ENCODE peak calls at places on chromosomes 12 and 14, in five cellular contexts. T, Y, P, U and I are unnamed samples.

GRCh38 chr12:4243098-4243795 is 30.3 kb upstream of the CCND2 start:
- DNase-seq in P (no peak), T (no peak), U (no peak), Y (no peak), I (no peak)

GRCh38 chr14:93764211-93764659 is 24.1 kb downstream of the PRIMA1 start:
- DNase-seq in T (peak; percentile 42), P (peak; percentile 85), Y (no peak), U (peak; percentile 20), I (no peak)

GRCh38 chr14:31037709-31038221 is 11.6 kb upstream of the STRN3 start:
- DNase-seq in P (no peak), Y (no peak), U (no peak), T (no peak), I (no peak)

GRCh38 chr14:32203928-32204357 is 874 bp upstream of the RNU6-8 start:
- DNase-seq in T (no peak), Y (no peak), P (peak; percentile 43), U (no peak), I (no peak)

GRCh38 chr12:46895726-46896125 is 69.9 kb upstream of the SLC38A4 start:
- DNase-seq in P (no peak), U (no peak), Y (no peak), T (no peak), I (no peak)

GRCh38 chr14:32087173-32087861 is 10.2 kb downstream of the ARHGAP5 start:
- DNase-seq in Y (no peak), P (no peak), T (no peak), U (peak; percentile 43), I (no peak)

GRCh38 chr12:114218136-114218535 is 187.8 kb downstream of the TBX5 start:
- DNase-seq in T (no peak), Y (no peak), P (no peak), U (no peak), I (no peak)

GRCh38 chr12:108586306-108586705 is 11.6 kb downstream of the TMEM119 start:
- DNase-seq in P (peak; percentile 23), Y (no peak), U (no peak), T (no peak), I (no peak)

GRCh38 chr14:95267306-95267705 is 52.4 kb downstream of the CLMN start:
- DNase-seq in Y (no peak), P (no peak), T (no peak), U (no peak), I (no peak)

GRCh38 chr12:101021442-101021841 is 188.6 kb downstream of the SLC5A8 start:
- DNase-seq in Y (no peak), U (no peak), T (no peak), P (no peak), I (no peak)

GRCh38 chr14:86141966-86142365 is 612.0 kb downstream of the FLRT2 start:
- DNase-seq in P (no peak), U (no peak), Y (no peak), T (no peak), I (no peak)

GRCh38 chr14:75274899-75275569 is 3.6 kb upstream of the FOS start:
- DNase-seq in Y (peak; percentile 22), U (peak; percentile 96), P (no peak), T (no peak), I (no peak)

GRCh38 chr12:130971871-130972588 is 18.3 kb downstream of the ADGRD1 start:
- DNase-seq in U (no peak), Y (no peak), T (no peak), P (no peak), I (peak; percentile 43)
- H3K27ac ChIP-seq in U (no peak overlapping the region), Y (no peak overlapping the region), T (peak overlapping the region; percentile 20), P (peak overlapping the region; percentile 18), I (no peak overlapping the region)

DNA sequence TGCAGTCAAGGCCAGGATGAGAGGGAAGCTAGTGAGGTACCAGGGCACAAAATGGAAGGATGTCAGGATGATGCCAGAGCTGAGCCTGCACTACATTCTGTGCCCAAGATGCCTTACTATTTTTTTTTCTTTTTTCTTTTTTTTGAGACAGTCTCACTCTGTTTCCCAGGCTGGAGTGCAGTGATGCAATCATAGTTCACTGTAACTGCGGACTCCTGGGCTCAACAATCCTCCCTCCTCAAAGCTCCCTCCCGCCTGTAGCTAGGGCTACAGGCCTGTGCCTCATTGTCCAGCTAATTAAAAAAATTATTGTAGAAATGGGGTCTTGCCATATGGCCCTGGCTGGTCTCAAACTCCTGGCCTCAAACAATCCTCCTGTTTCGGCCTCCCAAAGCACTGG is 26.6 kb downstream of the TNFAIP2 start:
- DNase-seq in U (no peak), P (no peak), Y (no peak), T (no peak), I (no peak)
- H3K4me3 ChIP-seq in U (no peak overlapping the region), P (no peak overlapping the region), Y (no peak overlapping the region), T (no peak overlapping the region), I (no peak overlapping the region)

DNA sequence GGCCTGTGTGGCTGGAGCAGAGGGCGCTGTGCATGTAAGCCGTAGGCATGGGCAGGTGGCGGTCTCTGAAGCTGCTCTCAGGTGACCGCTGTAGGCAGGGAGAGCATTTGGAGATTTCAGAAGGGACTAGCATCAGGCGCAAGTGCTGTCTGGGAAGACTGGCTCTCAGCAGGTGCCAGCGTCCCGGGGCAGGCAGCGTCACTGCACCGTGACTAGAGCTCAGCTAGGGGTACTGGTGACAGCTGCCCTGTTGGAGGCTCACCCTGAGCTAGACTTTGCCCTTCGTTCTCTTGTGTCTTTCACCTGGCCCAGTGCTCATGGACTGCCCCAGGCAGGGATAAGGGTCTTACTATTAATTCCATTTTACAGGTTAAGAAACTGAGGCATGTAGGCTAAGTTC is 78.9 kb downstream of the DDX51 start:
- DNase-seq in U (no peak), Y (no peak), P (no peak), T (no peak), I (no peak)
- H3K27ac ChIP-seq in U (no peak overlapping the region), Y (no peak overlapping the region), P (no peak overlapping the region), T (no peak overlapping the region), I (no peak overlapping the region)

DNA sequence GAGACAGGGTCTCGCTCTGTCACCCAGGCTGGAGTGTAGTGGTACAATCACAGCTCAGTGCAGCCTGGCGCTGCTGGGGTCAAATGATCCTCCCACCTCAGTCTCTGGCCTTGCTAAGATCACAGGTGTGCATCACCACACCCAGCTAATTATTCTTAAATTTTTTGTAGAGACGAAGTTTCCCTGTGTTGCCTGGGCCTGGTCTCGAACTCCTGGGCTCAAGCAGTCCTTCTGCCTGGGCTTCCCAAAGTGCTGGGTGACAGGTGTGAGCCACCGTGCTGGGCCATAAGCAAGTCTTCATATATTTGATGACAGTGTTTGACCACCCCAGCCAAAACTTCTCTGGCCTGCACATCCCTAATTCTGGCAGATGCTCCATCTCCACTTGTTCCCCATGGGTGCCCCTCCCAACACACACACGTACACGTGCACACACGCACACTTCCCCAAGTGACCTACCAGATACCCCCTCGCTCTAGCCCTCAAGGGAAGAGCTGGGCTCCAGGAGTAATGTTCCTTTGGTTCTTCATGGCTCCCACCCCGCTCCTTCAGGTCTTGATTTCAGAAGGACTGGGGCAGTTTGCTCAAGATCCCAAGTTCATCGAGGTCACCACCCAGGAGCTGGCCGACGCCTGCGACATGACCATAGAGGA is 104.3 kb upstream of the FKBP4 start:
- DNase-seq in U (no peak), P (no peak), T (no peak), Y (no peak), I (no peak)
- H3K4me3 ChIP-seq in U (no peak overlapping the region), P (no peak overlapping the region), T (peak overlapping the region; percentile 42), Y (peak overlapping the region; percentile 20), I (peak overlapping the region; percentile 61)

DNA sequence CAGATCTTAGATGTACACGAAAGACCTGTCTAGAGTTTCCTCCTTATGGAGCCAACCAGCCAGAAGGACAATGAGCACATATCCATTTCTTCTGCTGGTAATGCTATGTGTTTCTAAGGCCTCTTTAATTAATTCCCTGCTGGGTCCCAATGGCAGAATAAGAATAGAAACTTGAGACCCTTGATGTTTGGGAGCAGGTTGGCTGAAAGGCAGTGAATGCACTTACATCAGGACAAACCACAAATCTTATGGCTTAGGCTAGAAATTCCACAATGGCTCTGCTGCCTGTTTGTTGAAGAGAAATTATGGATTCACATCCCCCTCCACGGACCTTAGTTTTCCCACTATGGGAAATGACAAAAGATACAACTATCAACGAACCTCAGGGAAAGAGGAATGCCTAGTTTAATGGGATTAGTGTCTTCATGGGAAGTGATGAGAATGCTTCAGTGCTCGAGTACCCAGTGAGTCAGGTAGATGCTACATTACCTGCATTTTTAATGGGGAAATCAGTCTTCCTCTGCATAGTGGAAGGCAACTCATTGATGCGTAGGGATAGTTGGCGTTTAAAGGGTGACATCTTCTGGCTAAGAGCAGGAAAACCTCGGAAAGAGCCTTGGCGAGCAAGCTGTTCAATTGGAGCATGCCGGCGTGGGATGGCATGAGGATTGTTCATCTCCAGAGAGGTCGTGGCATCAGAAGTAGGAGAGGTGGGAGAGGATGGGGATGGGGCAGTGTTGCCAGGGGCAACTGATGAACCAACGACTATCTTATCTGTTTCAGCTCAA is 46.5 kb downstream of the PAPLN start:
- DNase-seq in Y (no peak), T (no peak), P (no peak), U (peak; percentile 42), I (no peak)
- H3K27ac ChIP-seq in Y (no peak overlapping the region), T (no peak overlapping the region), P (no peak overlapping the region), U (no peak overlapping the region), I (no peak overlapping the region)